ENCODE peak calls at places on chromosomes 7 and 10, in ten cellular contexts. T is neural progenitor cell, F is K562, P is PC-3, C is GM23248, S is NT2/D1, Z is IMR-90, B is HCT116, W is neuronal stem cell, O is SK-N-SH. Y is an unnamed sample.

GRCh38 chr7:27188666-27189559 is 3.9 kb upstream of the HOXA11 start:
- DNase-seq in T (no peak), F (no peak), P (peak; percentile 86), C (no peak), S (no peak), Z (no peak), B (no peak), W (no peak), O (no peak), Y (peak; percentile 82)

GRCh38 chr10:96491303-96491702 is 22.4 kb downstream of the TLL2 start:
- DNase-seq in T (no peak), F (no peak), P (peak; percentile 37), C (no peak), S (no peak), Z (no peak), B (no peak), W (no peak), O (peak; percentile 43), Y (no peak)

GRCh38 chr7:127532736-127533135 is 52.7 kb downstream of the GCC1 start:
- DNase-seq in T (no peak), F (no peak), P (no peak), C (no peak), S (no peak), Z (no peak), B (no peak), W (no peak), O (no peak), Y (no peak)

GRCh38 chr7:38321515-38321944 is 48.1 kb upstream of the TARP start:
- DNase-seq in T (no peak), F (no peak), P (peak; percentile 69), C (peak; percentile 96), S (no peak), Z (peak; percentile 82), B (no peak), W (no peak), O (no peak), Y (no peak)

GRCh38 chr7:12635830-12636229 is 51.6 kb upstream of the ARL4A start:
- DNase-seq in T (no peak), F (no peak), P (no peak), C (peak; percentile 14), S (no peak), Z (no peak), B (no peak), W (no peak), O (no peak), Y (no peak)

GRCh38 chr7:116571037-116571436 is 46.2 kb downstream of the CAV1 start:
- DNase-seq in T (no peak), F (no peak), P (peak; percentile 75), C (peak; percentile 92), S (no peak), Z (peak; percentile 93), B (no peak), W (no peak), O (no peak), Y (no peak)

GRCh38 chr10:89644967-89645741 is at the start of gene PANK1:
- DNase-seq in T (peak; percentile 89), F (peak; percentile 72), P (peak; percentile 56), C (peak; percentile 87), S (peak; percentile 51), Z (peak; percentile 74), B (peak; percentile 31), W (peak; percentile 73), O (peak; percentile 85), Y (peak; percentile 95)

GRCh38 chr7:24865994-24866615 is 108.8 kb upstream of the GSDME start:
- DNase-seq in T (no peak), F (no peak), P (no peak), C (no peak), S (no peak), Z (no peak), B (no peak), W (no peak), O (no peak), Y (no peak)

GRCh38 chr10:23384364-23384763 is 39.8 kb upstream of the C10orf67 start:
- DNase-seq in T (no peak), F (no peak), P (peak; percentile 35), C (peak; percentile 59), S (no peak), Z (peak; percentile 47), B (no peak), W (no peak), O (no peak), Y (no peak)

GRCh38 chr10:32244421-32245207 is 102.3 kb downstream of the EPC1 start:
- DNase-seq in T (no peak), F (no peak), P (no peak), C (no peak), S (no peak), Z (no peak), B (no peak), W (no peak), O (no peak), Y (no peak)

GRCh38 chr7:96169439-96169838 is 152.5 kb downstream of the SLC25A13 start:
- DNase-seq in T (no peak), F (no peak), P (no peak), C (no peak), S (no peak), Z (no peak), B (no peak), W (no peak), O (no peak), Y (no peak)

GRCh38 chr10:49161411-49161997 is 26.7 kb downstream of the TMEM273 start:
- DNase-seq in T (peak; percentile 49), F (peak; percentile 56), P (peak; percentile 88), C (peak; percentile 83), S (peak; percentile 28), Z (peak; percentile 83), B (no peak), W (no peak), O (no peak), Y (peak; percentile 59)

GRCh38 chr10:58531084-58531695 is 18.5 kb downstream of the BICC1 start:
- DNase-seq in T (peak; percentile 78), F (peak; percentile 33), P (peak; percentile 97), C (peak; percentile 79), S (peak; percentile 62), Z (peak; percentile 76), B (peak; percentile 57), W (peak; percentile 59), O (no peak), Y (peak; percentile 91)

GRCh38 chr7:7867835-7868234 is 100.8 kb upstream of the GLCCI1 start:
- DNase-seq in T (no peak), F (no peak), P (no peak), C (no peak), S (no peak), Z (no peak), B (no peak), W (no peak), O (no peak), Y (no peak)

GRCh38 chr10:43396061-43396927 is 12.7 kb downstream of the HNRNPF start:
- DNase-seq in T (peak; percentile 93), F (peak; percentile 96), P (peak; percentile 82), C (peak; percentile 84), S (no peak), Z (peak; percentile 58), B (no peak), W (peak; percentile 68), O (peak; percentile 96), Y (peak; percentile 92)

GRCh38 chr10:25849268-25849667 is 84.8 kb upstream of the MYO3A start:
- DNase-seq in T (no peak), F (no peak), P (no peak), C (no peak), S (no peak), Z (no peak), B (no peak), W (no peak), O (no peak), Y (no peak)
- H3K9ac ChIP-seq in T (no peak overlapping the region), F (no peak overlapping the region), P (no peak overlapping the region), C (no peak overlapping the region), S (no peak overlapping the region), Z (no peak overlapping the region), B (no peak overlapping the region), W (no peak overlapping the region), O (no peak overlapping the region), Y (no peak overlapping the region)

GRCh38 chr7:46257766-46258448 is 336.8 kb upstream of the IGFBP3 start:
- DNase-seq in T (no peak), F (no peak), P (peak; percentile 94), C (peak; percentile 96), S (no peak), Z (peak; percentile 93), B (peak; percentile 15), W (no peak), O (no peak), Y (no peak)

GRCh38 chr7:46256870-46257528 is 335.9 kb upstream of the IGFBP3 start:
- DNase-seq in T (no peak), F (no peak), P (no peak), C (peak; percentile 18), S (no peak), Z (no peak), B (no peak), W (no peak), O (peak; percentile 8), Y (no peak)

GRCh38 chr7:46264646-46265045 is 343.6 kb upstream of the IGFBP3 start:
- DNase-seq in T (no peak), F (no peak), P (no peak), C (no peak), S (no peak), Z (no peak), B (no peak), W (no peak), O (no peak), Y (no peak)

GRCh38 chr7:46259947-46260346 is 338.9 kb upstream of the IGFBP3 start:
- DNase-seq in T (no peak), F (no peak), P (peak; percentile 18), C (no peak), S (no peak), Z (no peak), B (no peak), W (no peak), O (no peak), Y (no peak)
- H3K9me3 ChIP-seq in T (peaks cover 5% of the 10 kb centered on the region), F (no peaks in the 10 kb centered on the region), P (peaks cover 12% of the 10 kb centered on the region), C (no peaks in the 10 kb centered on the region), S (peaks cover 29% of the 10 kb centered on the region), Z (peaks cover 6% of the 10 kb centered on the region), B (no peaks in the 10 kb centered on the region), W (peaks cover 11% of the 10 kb centered on the region), O (peaks cover 29% of the 10 kb centered on the region), Y (peaks cover 24% of the 10 kb centered on the region)

DNA sequence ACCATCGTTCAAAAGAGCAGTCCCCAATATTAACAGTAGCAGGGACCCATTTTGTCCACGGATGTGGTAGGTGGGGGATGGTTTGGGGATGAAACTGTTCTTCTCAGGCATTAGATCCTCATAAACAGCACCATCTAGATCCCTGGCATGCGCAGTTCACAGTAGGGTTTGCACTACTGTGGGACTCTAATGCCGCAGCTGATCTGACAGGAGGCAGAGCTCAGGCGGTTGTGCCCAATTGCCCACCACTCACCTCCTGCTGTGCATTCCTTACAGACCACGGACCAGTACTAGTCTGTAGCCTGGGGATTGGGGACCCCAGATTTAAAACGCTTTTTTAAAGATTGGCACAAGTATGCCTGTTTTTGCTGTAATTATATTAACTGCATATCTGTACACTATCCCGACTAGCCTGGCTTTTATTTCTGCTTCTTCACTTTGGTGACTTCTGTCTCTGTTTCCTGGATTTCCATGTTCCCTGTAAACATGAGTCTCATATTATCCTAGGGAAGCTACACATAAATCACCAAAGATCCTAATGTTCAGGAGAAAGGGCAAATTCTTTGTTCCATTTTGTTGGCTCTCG is 163.3 kb upstream of the AKR1E2 start:
- DNase-seq in T (no peak), F (no peak), P (no peak), C (peak; percentile 76), S (no peak), Z (no peak), B (no peak), W (no peak), O (no peak), Y (no peak)
- H3K9ac ChIP-seq in T (no peak overlapping the region), F (no peak overlapping the region), P (peak overlapping the region; percentile 88), C (peak overlapping the region; percentile 95), S (no peak overlapping the region), Z (peak overlapping the region; percentile 37), B (peak overlapping the region; percentile 65), W (no peak overlapping the region), O (peak overlapping the region; percentile 88), Y (no peak overlapping the region)

GRCh38 chr7:53422291-53422690 is 386.9 kb downstream of the POM121L12 start:
- DNase-seq in T (no peak), F (no peak), P (no peak), C (no peak), S (no peak), Z (no peak), B (no peak), W (no peak), O (no peak), Y (no peak)
- H3K9me3 ChIP-seq in T (no peaks in the 10 kb centered on the region), F (peaks cover 5% of the 10 kb centered on the region), P (no peaks in the 10 kb centered on the region), C (no peaks in the 10 kb centered on the region), S (no peaks in the 10 kb centered on the region), Z (peaks cover 10% of the 10 kb centered on the region), B (peaks cover 18% of the 10 kb centered on the region), W (no peaks in the 10 kb centered on the region), O (peaks cover 4% of the 10 kb centered on the region), Y (no peaks in the 10 kb centered on the region)